ENCODE peak calls at places on chromosomes 11 and 22, in four cellular contexts. R, U, E and P are unnamed samples.

GRCh38 chr11:62806611-62807121 is 1.4 kb upstream of the NXF1 start:
- DNase-seq in R (peak; percentile 67), U (no peak), E (no peak), P (no peak)

GRCh38 chr11:32435947-32436750 is 810 bp upstream of the WT1 start:
- DNase-seq in R (peak; percentile 61), E (no peak), U (no peak), P (no peak)

GRCh38 chr11:12961615-12962014 is 47.5 kb upstream of the RASSF10 start:
- DNase-seq in R (no peak), U (no peak), E (no peak), P (no peak)

GRCh38 chr22:47398921-47399790 is 636.7 kb downstream of the TBC1D22A start:
- DNase-seq in E (no peak), R (no peak), U (no peak), P (no peak)

GRCh38 chr11:121246021-121246768 is 46.4 kb upstream of the SC5D start:
- DNase-seq in E (no peak), U (no peak), R (no peak), P (no peak)

GRCh38 chr22:22060200-22061084 is 77.9 kb upstream of the TOP3B start:
- DNase-seq in R (peak; percentile 67), U (peak; percentile 55), E (peak; percentile 58), P (peak; percentile 9)

GRCh38 chr11:59135648-59136461 is 6.8 kb upstream of the FAM111A start:
- DNase-seq in R (peak; percentile 84), U (peak; percentile 86), E (peak; percentile 84), P (peak; percentile 88)

GRCh38 chr11:46977038-46977818 is 40.7 kb downstream of the CSTPP1 start:
- DNase-seq in R (peak; percentile 81), E (no peak), U (no peak), P (no peak)

GRCh38 chr11:76159983-76160661 is 46.2 kb downstream of the WNT11 start:
- DNase-seq in R (no peak), U (no peak), E (no peak), P (no peak)

GRCh38 chr11:12864316-12865156 is 144.6 kb upstream of the RASSF10 start:
- DNase-seq in E (no peak), R (peak; percentile 100), U (no peak), P (no peak)

GRCh38 chr22:27947461-27947860 is 28.4 kb upstream of the PITPNB start:
- DNase-seq in E (no peak), U (no peak), R (peak; percentile 78), P (no peak)

GRCh38 chr11:114193730-114194674 is 102.2 kb upstream of the NNMT start:
- DNase-seq in E (no peak), R (no peak), U (no peak), P (no peak)

GRCh38 chr11:37786214-37786755 is 1188.2 kb upstream of the RAG2 start:
- DNase-seq in R (no peak), E (no peak), U (no peak), P (no peak)

GRCh38 chr11:134153147-134153905 is 70.4 kb downstream of the NCAPD3 start:
- DNase-seq in R (no peak), E (no peak), U (no peak), P (no peak)

GRCh38 chr11:106156290-106156937 is 79.0 kb downstream of the AASDHPPT start:
- DNase-seq in R (peak; percentile 63), E (no peak), U (peak; percentile 45), P (no peak)

GRCh38 chr22:36454916-36455570 is 26.4 kb downstream of the TXN2 start:
- DNase-seq in E (peak; percentile 93), U (peak; percentile 97), R (peak; percentile 97), P (peak; percentile 93)

GRCh38 chr22:33519140-33519973 is 400.9 kb downstream of the LARGE1 start:
- DNase-seq in E (peak; percentile 30), R (peak; percentile 68), U (no peak), P (no peak)

GRCh38 chr11:3021125-3021524 is 29.0 kb upstream of the NAP1L4 start:
- DNase-seq in R (peak; percentile 70), E (no peak), U (no peak), P (peak; percentile 56)

GRCh38 chr11:123083623-123084029 is 21.7 kb upstream of the HSPA8 start:
- DNase-seq in E (peak; percentile 82), R (peak; percentile 74), U (peak; percentile 46), P (peak; percentile 75)

GRCh38 chr22:43955883-43956286 is 643 bp downstream of the SAMM50 start:
- DNase-seq in U (peak; percentile 35), R (no peak), E (no peak), P (no peak)

GRCh38 chr22:19430890-19431541 is 517 bp downstream of the HIRA start:
- DNase-seq in E (peak; percentile 37), R (peak; percentile 82), U (no peak), P (peak; percentile 42)

GRCh38 chr11:9568854-9569587 is 4.4 kb upstream of the WEE1 start:
- DNase-seq in U (no peak), R (peak; percentile 97), E (peak; percentile 64), P (peak; percentile 46)

GRCh38 chr22:37625737-37626136 is 13.7 kb upstream of the SH3BP1 start:
- DNase-seq in R (no peak), E (no peak), U (no peak), P (no peak)

GRCh38 chr22:37627091-37627490 is 12.4 kb upstream of the SH3BP1 start:
- DNase-seq in U (no peak), R (no peak), E (no peak), P (no peak)

GRCh38 chr22:37626144-37626543 is 13.3 kb upstream of the SH3BP1 start:
- DNase-seq in U (no peak), E (peak; percentile 59), R (no peak), P (no peak)

GRCh38 chr22:37627545-37627944 is 11.9 kb upstream of the SH3BP1 start:
- DNase-seq in U (peak; percentile 59), R (no peak), E (no peak), P (peak; percentile 74)

GRCh38 chr22:37626556-37627075 is 12.9 kb upstream of the SH3BP1 start:
- DNase-seq in E (no peak), R (no peak), U (no peak), P (no peak)
- H3K4me3 ChIP-seq in E (no peak overlapping the region), R (no peak overlapping the region), U (no peak overlapping the region), P (no peak overlapping the region)

GRCh38 chr11:35678975-35679374 is 16.4 kb downstream of the TRIM44 start:
- DNase-seq in R (no peak), U (no peak), E (no peak), P (no peak)
- H3K4me3 ChIP-seq in R (no peak overlapping the region), U (no peak overlapping the region), E (no peak overlapping the region), P (no peak overlapping the region)

GRCh38 chr11:64006468-64006867 is 20.2 kb downstream of the OTUB1 start:
- DNase-seq in U (no peak), R (no peak), E (no peak), P (no peak)

GRCh38 chr11:64007629-64008282 is 21.5 kb downstream of the OTUB1 start:
- DNase-seq in R (peak; percentile 83), E (peak; percentile 76), U (no peak), P (no peak)

GRCh38 chr11:64008283-64008931 is 22.2 kb downstream of the OTUB1 start:
- DNase-seq in U (no peak), R (no peak), E (no peak), P (no peak)

GRCh38 chr11:64005691-64006090 is 19.5 kb downstream of the OTUB1 start:
- DNase-seq in E (no peak), U (no peak), R (no peak), P (no peak)

GRCh38 chr11:64007160-64007628 is 21.0 kb downstream of the OTUB1 start:
- DNase-seq in U (no peak), R (peak; percentile 44), E (no peak), P (no peak)
- H3K4me3 ChIP-seq in U (no peak overlapping the region), R (no peak overlapping the region), E (no peak overlapping the region), P (no peak overlapping the region)

DNA sequence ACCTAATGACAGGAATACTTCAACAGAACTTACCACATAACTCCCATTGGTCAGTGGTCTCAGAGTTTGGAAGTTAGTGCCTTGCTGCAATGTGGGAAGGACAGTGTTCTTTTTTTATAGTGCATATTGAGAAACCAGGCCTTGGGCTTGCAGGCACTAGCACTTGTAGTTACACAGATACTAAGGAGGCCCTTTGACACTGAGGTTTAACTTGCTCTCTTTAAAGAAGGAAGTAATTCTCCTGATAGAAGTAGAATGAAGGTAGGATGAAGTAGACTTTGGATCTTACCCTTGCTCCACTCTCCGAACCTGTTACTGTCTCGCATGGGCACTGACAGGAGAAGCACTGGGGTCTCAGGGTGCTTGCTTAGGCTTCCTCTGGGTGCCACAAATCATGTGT is 31.0 kb upstream of the ST14 start:
- DNase-seq in R (no peak), U (no peak), E (no peak), P (no peak)
- H3K4me3 ChIP-seq in R (no peak overlapping the region), U (no peak overlapping the region), E (no peak overlapping the region), P (no peak overlapping the region)